ENCODE peak calls at places on chromosomes 16 and 17, in six cellular contexts. Y is AG04449, A is fibroblast of villous mesenchyme, H is gastrocnemius medialis, K is heart right ventricle, C is stomach. U is an unnamed sample.

GRCh38 chr17:13812350-13812749 is 210.6 kb upstream of the HS3ST3A1 start:
- DNase-seq in C (no peak), A (no peak), K (no peak), Y (no peak), H (no peak), U (no peak)

GRCh38 chr17:71438631-71439146 is 682.1 kb upstream of the SOX9 start:
- DNase-seq in Y (peak), K (no peak), H (no peak), C (no peak), A (peak), U (no peak)

GRCh38 chr17:43938838-43939182 is 3.5 kb downstream of the PPY start:
- DNase-seq in H (no peak), Y (no peak), A (no peak), K (no peak), C (no peak), U (no peak)

GRCh38 chr17:81287741-81288430 is 7.2 kb downstream of the SLC38A10 start:
- DNase-seq in C (no peak), H (no peak), K (no peak), A (no peak), Y (no peak), U (no peak)

GRCh38 chr16:84501077-84501735 is 3.3 kb downstream of the MEAK7 start:
- DNase-seq in Y (no peak), A (no peak), C (no peak), H (no peak), K (no peak), U (no peak)

GRCh38 chr17:64599187-64599676 is 62.9 kb downstream of the SMURF2 start:
- DNase-seq in H (no peak), A (no peak), C (peak), Y (no peak), K (no peak), U (no peak)

GRCh38 chr17:34826332-34826731 is 134.9 kb downstream of the CCT6B start:
- DNase-seq in H (no peak), Y (no peak), C (no peak), A (no peak), K (no peak), U (no peak)

GRCh38 chr16:17266606-17267313 is 204.0 kb downstream of the XYLT1 start:
- DNase-seq in H (peak), C (peak), K (no peak), Y (no peak), A (no peak), U (peak)

GRCh38 chr16:27446721-27447120 is 44.7 kb downstream of the IL21R start:
- DNase-seq in K (no peak), H (no peak), A (no peak), C (no peak), Y (no peak), U (no peak)

GRCh38 chr17:20095366-20096080 is 86.4 kb downstream of the SPECC1 start:
- DNase-seq in C (peak), K (peak), H (peak), A (peak), Y (no peak), U (peak)

GRCh38 chr16:85523602-85524364 is 89.3 kb upstream of the GSE1 start:
- DNase-seq in C (peak), K (peak), A (peak), Y (no peak), H (no peak), U (peak)

DNA sequence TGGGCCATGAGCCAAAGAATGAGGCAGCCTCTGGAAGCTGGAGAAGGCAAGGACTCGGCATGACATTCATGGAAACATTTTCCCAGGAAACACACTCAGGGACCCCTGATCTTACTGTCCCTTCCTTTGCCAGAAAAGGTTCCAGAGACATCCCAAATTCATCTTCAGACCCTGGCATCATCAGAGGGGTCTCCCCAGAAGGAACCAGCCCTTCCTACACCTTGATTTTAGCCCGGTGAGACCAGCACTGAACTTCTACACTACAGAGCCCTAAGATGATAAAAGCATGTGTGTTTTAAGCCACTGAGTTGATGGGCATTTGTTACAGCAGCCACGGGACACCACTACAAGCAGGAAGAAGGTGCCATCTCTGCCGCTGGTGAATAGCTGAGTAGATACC is 262.3 kb downstream of the C16orf95 start:
- DNase-seq in H (no peak), K (no peak), A (no peak), C (no peak), Y (no peak), U (no peak)
- H3K4me3 ChIP-seq in H (no peak), K (no peak), A (no peak), C (no peak), Y (no peak), U (no peak)

DNA sequence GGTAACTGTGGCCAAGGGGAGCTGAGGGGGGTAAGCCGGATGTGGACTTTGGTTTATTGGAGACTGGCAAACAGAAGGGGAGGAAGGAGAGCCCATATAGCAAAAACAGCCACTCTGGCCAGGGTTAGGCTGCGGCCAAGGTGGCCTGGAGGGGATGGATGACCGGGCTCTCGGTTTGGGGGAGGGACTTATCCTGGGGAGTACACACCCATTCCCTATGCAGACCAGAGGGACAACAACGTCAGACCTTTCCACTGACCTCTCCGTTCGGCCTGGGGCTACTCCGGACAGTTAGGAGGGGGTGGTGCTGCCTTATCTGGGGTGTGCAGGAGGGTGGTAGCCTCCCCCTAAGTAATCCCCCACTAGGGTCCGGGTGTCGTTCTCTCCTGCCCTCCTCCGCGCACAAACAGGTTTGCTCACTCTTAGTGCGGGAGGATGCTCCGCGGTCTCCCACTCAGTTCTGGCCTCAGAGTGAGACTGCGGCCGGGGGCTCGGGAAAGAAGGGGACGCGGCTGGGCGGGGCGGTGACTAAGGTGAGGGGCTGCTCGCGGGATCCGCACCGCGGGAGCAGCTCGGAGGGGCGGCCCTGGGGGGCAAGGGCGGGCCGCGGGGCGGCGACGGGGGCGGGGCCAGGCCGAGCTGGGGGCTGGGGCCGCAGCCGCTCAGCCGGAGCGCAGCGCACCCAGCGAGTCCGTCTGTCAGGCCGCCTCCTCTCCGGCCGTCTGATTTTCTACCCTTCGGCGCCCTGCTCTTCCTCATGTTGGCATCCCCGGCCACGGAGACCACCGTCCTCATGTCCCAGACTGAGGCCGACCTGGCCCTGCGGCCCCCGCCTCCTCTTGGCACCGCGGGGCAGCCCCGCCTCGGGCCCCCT is at the start of gene WNK4:
- DNase-seq in Y (no peak), K (no peak), A (peak), H (no peak), C (peak), U (no peak)
- H3K4me3 ChIP-seq in Y (peak), K (peak), A (peak), H (peak), C (peak), U (peak)

DNA sequence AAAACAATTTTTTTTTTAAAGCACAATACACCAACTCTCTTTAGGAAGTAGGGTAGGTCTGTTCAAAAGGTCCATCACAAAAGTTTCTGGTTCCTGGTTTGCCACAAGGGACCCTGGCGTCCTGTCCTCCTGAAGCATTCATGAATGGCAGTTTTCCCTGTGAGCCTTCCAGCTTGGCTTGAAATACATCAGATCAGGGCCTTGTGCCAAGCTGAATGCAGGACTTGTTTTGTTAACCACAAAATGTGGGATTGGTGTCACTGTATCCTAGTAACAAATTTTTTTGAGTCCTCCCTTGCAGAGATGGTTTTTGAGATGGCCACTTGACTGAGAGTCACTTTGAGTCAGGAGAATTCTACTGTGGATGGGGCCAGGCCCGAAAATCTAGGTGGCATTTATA is 3.9 kb downstream of the GNAO1 start:
- DNase-seq in C (no peak), H (no peak), Y (no peak), K (no peak), A (no peak), U (no peak)
- H3K4me3 ChIP-seq in C (no peak), H (no peak), Y (no peak), K (no peak), A (no peak), U (no peak)

DNA sequence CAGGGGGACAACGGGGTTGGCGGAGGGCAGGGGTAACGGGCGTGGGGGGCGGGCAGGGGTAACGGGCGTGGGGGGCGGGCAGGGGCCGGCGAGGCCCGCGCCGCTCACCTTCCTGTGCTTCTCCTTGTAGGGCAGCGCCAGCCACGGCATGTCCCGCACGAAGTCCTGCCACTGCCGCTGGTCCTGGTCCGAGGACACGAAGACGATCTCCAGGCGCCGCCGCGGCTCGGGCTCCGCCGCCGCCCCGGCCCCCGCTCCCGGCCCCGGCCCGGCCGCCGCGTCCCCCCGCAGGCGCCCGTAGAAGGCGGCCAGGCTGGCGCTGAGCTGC is 401 bp downstream of the NXN start:
- DNase-seq in A (no peak), Y (no peak), C (no peak), H (peak), K (no peak), U (no peak)
- H3K4me3 ChIP-seq in A (peak), Y (peak), C (peak), H (peak), K (peak), U (peak)

GRCh38 chr16:56724191-56724590 is 5.7 kb upstream of the NUP93 start:
- DNase-seq in K (no peak), H (no peak), C (no peak), Y (no peak), A (no peak), U (no peak)
- H3K4me3 ChIP-seq in K (no peak), H (no peak), C (no peak), Y (no peak), A (no peak), U (no peak)

DNA sequence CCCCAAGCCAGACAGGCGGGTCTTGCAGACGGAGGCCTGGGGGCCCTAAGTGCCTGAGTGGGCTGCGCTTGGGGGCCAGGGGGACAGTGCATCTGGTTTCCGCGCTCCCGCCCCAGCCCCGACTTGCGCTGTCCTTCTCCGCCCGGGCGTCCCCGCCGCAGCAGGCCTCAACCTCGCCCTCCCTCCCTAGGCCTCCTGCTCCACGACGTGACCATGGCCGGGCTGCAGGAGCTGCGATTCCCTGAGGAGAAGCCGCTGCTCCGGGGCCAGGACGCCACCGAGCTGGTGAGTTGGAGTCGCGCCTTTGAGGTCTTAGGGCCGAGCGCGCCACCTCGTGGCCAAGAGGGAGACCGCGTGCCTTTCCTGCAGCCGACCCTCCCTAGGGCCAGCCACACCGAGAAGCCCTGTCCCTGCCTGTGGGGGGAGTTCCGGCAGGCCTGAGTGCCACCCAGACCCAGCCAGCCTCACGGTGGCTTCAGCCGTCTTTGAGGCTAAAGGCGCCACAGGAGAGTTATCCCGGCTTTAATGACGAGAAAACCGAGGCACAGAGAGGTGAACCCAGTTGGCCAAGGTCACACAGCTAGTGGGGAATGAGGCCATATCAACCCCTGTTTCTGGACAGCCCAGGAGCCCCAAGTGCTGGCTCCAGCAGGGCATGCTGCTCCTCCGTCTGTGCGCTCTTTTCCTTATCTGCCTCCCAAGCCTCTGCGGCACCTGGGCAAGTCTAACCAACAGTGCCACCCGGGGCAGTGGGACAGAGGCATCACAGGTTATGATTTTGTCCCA is 12.2 kb upstream of the NDRG4 start:
- DNase-seq in A (peak), C (peak), H (peak), Y (peak), K (peak), U (peak)
- H3K4me3 ChIP-seq in A (no peak), C (no peak), H (peak), Y (peak), K (no peak), U (no peak)

DNA sequence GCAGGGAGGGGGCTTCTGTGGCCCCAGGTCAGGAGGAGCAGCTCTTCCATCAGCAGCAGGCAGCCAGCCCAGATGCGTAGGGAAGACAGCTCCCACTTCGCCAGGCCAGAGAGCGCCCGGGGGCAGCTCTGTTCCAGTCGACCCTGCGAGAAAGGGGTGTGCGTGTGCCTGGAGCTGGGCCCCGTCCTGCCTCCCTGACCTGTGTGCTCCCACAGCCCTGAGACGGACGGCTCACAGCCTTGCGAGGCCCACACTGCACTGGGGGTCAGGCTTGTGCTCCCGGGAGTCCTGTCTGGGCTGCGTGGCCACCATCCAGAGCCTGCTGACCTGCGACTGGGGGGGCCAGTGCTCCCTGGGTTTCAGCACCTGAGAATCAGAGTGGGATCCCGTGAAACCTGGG is 469 bp upstream of the MSLN start:
- DNase-seq in C (no peak), A (no peak), H (no peak), K (no peak), Y (no peak), U (no peak)
- H3K4me3 ChIP-seq in C (no peak), A (no peak), H (no peak), K (no peak), Y (no peak), U (no peak)

GRCh38 chr16:56981729-56982271 is 7.6 kb upstream of the NLRC5 start:
- DNase-seq in A (no peak), K (no peak), C (no peak), Y (no peak), H (no peak), U (no peak)
- H3K4me3 ChIP-seq in A (no peak), K (no peak), C (no peak), Y (no peak), H (no peak), U (no peak)